ENCODE peak calls at places on chromosome 13, in ten cellular contexts. L, Z, K, O, G, M, A, V, Q and D are unnamed samples.

GRCh38 chr13:113648218-113648615 is 9.8 kb downstream of the ATP4B start:
- DNase-seq in Z (no peak), G (no peak), K (no peak), V (no peak), M (no peak), O (no peak), A (no peak), L (no peak), Q (no peak), D (no peak)

GRCh38 chr13:111253334-111253872 is 67.0 kb upstream of the TEX29 start:
- DNase-seq in Q (peak), V (no peak), O (no peak), G (no peak), Z (no peak), A (peak), M (no peak), L (no peak), K (no peak), D (no peak)

GRCh38 chr13:91264484-91264883 is 83.0 kb upstream of the MIR17HG start:
- DNase-seq in Z (no peak), K (no peak), A (no peak), L (no peak), V (no peak), G (no peak), M (no peak), Q (no peak), O (no peak), D (no peak)

GRCh38 chr13:114222461-114222968 is 12.2 kb upstream of the CDC16 start:
- DNase-seq in K (no peak), Q (peak), V (no peak), G (peak), O (no peak), L (no peak), A (peak), Z (no peak), M (peak), D (no peak)

GRCh38 chr13:30526612-30527217 is 61.0 kb upstream of the HMGB1 start:
- DNase-seq in M (no peak), Z (no peak), K (no peak), A (peak), V (no peak), Q (peak), O (no peak), L (no peak), G (no peak), D (no peak)

GRCh38 chr13:113730145-113730750 is 28.8 kb upstream of the TMEM255B start:
- DNase-seq in Q (no peak), G (no peak), K (peak), A (no peak), M (no peak), V (no peak), L (no peak), Z (no peak), O (no peak), D (no peak)

GRCh38 chr13:53783466-53783865 is 754.9 kb downstream of the OLFM4 start:
- DNase-seq in L (no peak), V (no peak), Z (no peak), Q (no peak), G (no peak), K (no peak), O (no peak), M (no peak), A (no peak), D (no peak)

GRCh38 chr13:32001392-32001768 is 30.2 kb upstream of the FRY start:
- DNase-seq in K (no peak), Q (peak), A (peak), M (peak), G (no peak), L (no peak), V (no peak), Z (no peak), O (no peak), D (no peak)

GRCh38 chr13:95874286-95874685 is 178.9 kb downstream of the UGGT2 start:
- DNase-seq in Q (no peak), L (no peak), O (no peak), A (no peak), Z (no peak), M (no peak), V (no peak), K (no peak), G (no peak), D (no peak)

GRCh38 chr13:97911311-97912138 is 42.0 kb upstream of the IPO5 start:
- DNase-seq in L (no peak), Z (no peak), A (no peak), K (no peak), O (no peak), M (peak), Q (no peak), V (no peak), G (no peak), D (no peak)

GRCh38 chr13:31749929-31750328 is 10.6 kb downstream of the RXFP2 start:
- DNase-seq in Z (no peak), M (no peak), K (no peak), V (no peak), L (no peak), G (no peak), Q (peak), A (peak), O (no peak), D (no peak)

GRCh38 chr13:23728807-23729206 is 158.6 kb downstream of the TNFRSF19 start:
- DNase-seq in Q (no peak), Z (no peak), K (no peak), V (no peak), M (no peak), A (no peak), O (no peak), G (no peak), L (no peak), D (no peak)